ENCODE peak calls at places on chromosome 14, in seven cellular contexts. One of them, this sample, is unnamed.

GRCh38 chr14:26008290-26008689 is 589.5 kb downstream of the NOVA1 start:
- DNase-seq in AG09309: no peak
- DNase-seq in Daoy: no peak
- DNase-seq in activated CD4-positive, CD25-positive, alpha-beta regulatory T cell treated with anti-CD3 and anti-CD28 coated beads, Interleukin-2, amount 50 U/mL, for 16 hours: no peak
- DNase-seq in HTR-8/SVneo: no peak
- DNase-seq in stimulated activated CD8-positive, alpha-beta memory T cell treated with anti-CD3 and anti-CD28 coated beads, Interleukin-4, amount 100 ng/mL, for 24 hours: no peak
- DNase-seq in naive thymus-derived CD8-positive, alpha-beta T cell: no peak
- DNase-seq in this sample: no peak

GRCh38 chr14:36723551-36723950 is 61.9 kb downstream of the PAX9 start:
- DNase-seq in AG09309: no peak
- DNase-seq in Daoy: no peak
- DNase-seq in activated CD4-positive, CD25-positive, alpha-beta regulatory T cell treated with anti-CD3 and anti-CD28 coated beads, Interleukin-2, amount 50 U/mL, for 16 hours: no peak
- DNase-seq in HTR-8/SVneo: no peak
- DNase-seq in stimulated activated CD8-positive, alpha-beta memory T cell treated with anti-CD3 and anti-CD28 coated beads, Interleukin-4, amount 100 ng/mL, for 24 hours: no peak
- DNase-seq in naive thymus-derived CD8-positive, alpha-beta T cell: no peak
- DNase-seq in this sample: no peak

GRCh38 chr14:57574617-57575288 is 81.1 kb upstream of the CCDC198 start:
- DNase-seq in AG09309: no peak
- DNase-seq in Daoy: no peak
- DNase-seq in activated CD4-positive, CD25-positive, alpha-beta regulatory T cell treated with anti-CD3 and anti-CD28 coated beads, Interleukin-2, amount 50 U/mL, for 16 hours: no peak
- DNase-seq in HTR-8/SVneo: no peak
- DNase-seq in stimulated activated CD8-positive, alpha-beta memory T cell treated with anti-CD3 and anti-CD28 coated beads, Interleukin-4, amount 100 ng/mL, for 24 hours: no peak
- DNase-seq in naive thymus-derived CD8-positive, alpha-beta T cell: no peak
- DNase-seq in this sample: no peak

GRCh38 chr14:52692248-52692962 is 3.0 kb downstream of the ERO1A start:
- DNase-seq in AG09309: peak; percentile 20
- DNase-seq in Daoy: no peak
- DNase-seq in activated CD4-positive, CD25-positive, alpha-beta regulatory T cell treated with anti-CD3 and anti-CD28 coated beads, Interleukin-2, amount 50 U/mL, for 16 hours: no peak
- DNase-seq in HTR-8/SVneo: no peak
- DNase-seq in stimulated activated CD8-positive, alpha-beta memory T cell treated with anti-CD3 and anti-CD28 coated beads, Interleukin-4, amount 100 ng/mL, for 24 hours: no peak
- DNase-seq in naive thymus-derived CD8-positive, alpha-beta T cell: no peak
- DNase-seq in this sample: no peak

GRCh38 chr14:100305446-100306255 is 593 bp downstream of the SLC25A29 start:
- DNase-seq in AG09309: no peak
- DNase-seq in Daoy: peak; percentile 72
- DNase-seq in activated CD4-positive, CD25-positive, alpha-beta regulatory T cell treated with anti-CD3 and anti-CD28 coated beads, Interleukin-2, amount 50 U/mL, for 16 hours: peak; percentile 12
- DNase-seq in HTR-8/SVneo: peak; percentile 17
- DNase-seq in stimulated activated CD8-positive, alpha-beta memory T cell treated with anti-CD3 and anti-CD28 coated beads, Interleukin-4, amount 100 ng/mL, for 24 hours: peak; percentile 48
- DNase-seq in naive thymus-derived CD8-positive, alpha-beta T cell: peak; percentile 46
- DNase-seq in this sample: peak; percentile 28

GRCh38 chr14:50839048-50839447 is 8.1 kb upstream of the NIN start:
- DNase-seq in AG09309: no peak
- DNase-seq in Daoy: peak; percentile 78
- DNase-seq in activated CD4-positive, CD25-positive, alpha-beta regulatory T cell treated with anti-CD3 and anti-CD28 coated beads, Interleukin-2, amount 50 U/mL, for 16 hours: no peak
- DNase-seq in HTR-8/SVneo: no peak
- DNase-seq in stimulated activated CD8-positive, alpha-beta memory T cell treated with anti-CD3 and anti-CD28 coated beads, Interleukin-4, amount 100 ng/mL, for 24 hours: no peak
- DNase-seq in naive thymus-derived CD8-positive, alpha-beta T cell: no peak
- DNase-seq in this sample: no peak

GRCh38 chr14:94480809-94481208 is 4.8 kb upstream of the SERPINA9 start:
- DNase-seq in AG09309: no peak
- DNase-seq in Daoy: peak; percentile 56
- DNase-seq in activated CD4-positive, CD25-positive, alpha-beta regulatory T cell treated with anti-CD3 and anti-CD28 coated beads, Interleukin-2, amount 50 U/mL, for 16 hours: no peak
- DNase-seq in HTR-8/SVneo: no peak
- DNase-seq in stimulated activated CD8-positive, alpha-beta memory T cell treated with anti-CD3 and anti-CD28 coated beads, Interleukin-4, amount 100 ng/mL, for 24 hours: no peak
- DNase-seq in naive thymus-derived CD8-positive, alpha-beta T cell: no peak
- DNase-seq in this sample: no peak

GRCh38 chr14:104254735-104255400 is 116.5 kb downstream of the KIF26A start:
- DNase-seq in AG09309: no peak
- DNase-seq in Daoy: no peak
- DNase-seq in activated CD4-positive, CD25-positive, alpha-beta regulatory T cell treated with anti-CD3 and anti-CD28 coated beads, Interleukin-2, amount 50 U/mL, for 16 hours: no peak
- DNase-seq in HTR-8/SVneo: no peak
- DNase-seq in stimulated activated CD8-positive, alpha-beta memory T cell treated with anti-CD3 and anti-CD28 coated beads, Interleukin-4, amount 100 ng/mL, for 24 hours: no peak
- DNase-seq in naive thymus-derived CD8-positive, alpha-beta T cell: no peak
- DNase-seq in this sample: no peak

GRCh38 chr14:56173360-56173922 is 55.2 kb downstream of the PELI2 start:
- DNase-seq in AG09309: no peak
- DNase-seq in Daoy: no peak
- DNase-seq in activated CD4-positive, CD25-positive, alpha-beta regulatory T cell treated with anti-CD3 and anti-CD28 coated beads, Interleukin-2, amount 50 U/mL, for 16 hours: no peak
- DNase-seq in HTR-8/SVneo: no peak
- DNase-seq in stimulated activated CD8-positive, alpha-beta memory T cell treated with anti-CD3 and anti-CD28 coated beads, Interleukin-4, amount 100 ng/mL, for 24 hours: no peak
- DNase-seq in naive thymus-derived CD8-positive, alpha-beta T cell: no peak
- DNase-seq in this sample: no peak

GRCh38 chr14:36525746-36526099 is 5.7 kb upstream of the NKX2-1 start:
- DNase-seq in AG09309: no peak
- DNase-seq in Daoy: no peak
- DNase-seq in activated CD4-positive, CD25-positive, alpha-beta regulatory T cell treated with anti-CD3 and anti-CD28 coated beads, Interleukin-2, amount 50 U/mL, for 16 hours: no peak
- DNase-seq in HTR-8/SVneo: no peak
- DNase-seq in stimulated activated CD8-positive, alpha-beta memory T cell treated with anti-CD3 and anti-CD28 coated beads, Interleukin-4, amount 100 ng/mL, for 24 hours: no peak
- DNase-seq in naive thymus-derived CD8-positive, alpha-beta T cell: no peak
- DNase-seq in this sample: no peak

GRCh38 chr14:35949933-35950332 is 123.8 kb downstream of the BRMS1L start:
- DNase-seq in AG09309: no peak
- DNase-seq in Daoy: no peak
- DNase-seq in activated CD4-positive, CD25-positive, alpha-beta regulatory T cell treated with anti-CD3 and anti-CD28 coated beads, Interleukin-2, amount 50 U/mL, for 16 hours: no peak
- DNase-seq in HTR-8/SVneo: no peak
- DNase-seq in stimulated activated CD8-positive, alpha-beta memory T cell treated with anti-CD3 and anti-CD28 coated beads, Interleukin-4, amount 100 ng/mL, for 24 hours: no peak
- DNase-seq in naive thymus-derived CD8-positive, alpha-beta T cell: no peak
- DNase-seq in this sample: no peak

GRCh38 chr14:33435911-33436310 is 497.2 kb downstream of the NPAS3 start:
- DNase-seq in AG09309: peak; percentile 50
- DNase-seq in Daoy: peak; percentile 84
- DNase-seq in activated CD4-positive, CD25-positive, alpha-beta regulatory T cell treated with anti-CD3 and anti-CD28 coated beads, Interleukin-2, amount 50 U/mL, for 16 hours: no peak
- DNase-seq in HTR-8/SVneo: no peak
- DNase-seq in stimulated activated CD8-positive, alpha-beta memory T cell treated with anti-CD3 and anti-CD28 coated beads, Interleukin-4, amount 100 ng/mL, for 24 hours: no peak
- DNase-seq in naive thymus-derived CD8-positive, alpha-beta T cell: no peak
- DNase-seq in this sample: no peak

GRCh38 chr14:83548061-83548839 is 1981.7 kb upstream of the FLRT2 start:
- DNase-seq in AG09309: no peak
- DNase-seq in Daoy: no peak
- DNase-seq in activated CD4-positive, CD25-positive, alpha-beta regulatory T cell treated with anti-CD3 and anti-CD28 coated beads, Interleukin-2, amount 50 U/mL, for 16 hours: no peak
- DNase-seq in HTR-8/SVneo: peak; percentile 58
- DNase-seq in stimulated activated CD8-positive, alpha-beta memory T cell treated with anti-CD3 and anti-CD28 coated beads, Interleukin-4, amount 100 ng/mL, for 24 hours: no peak
- DNase-seq in naive thymus-derived CD8-positive, alpha-beta T cell: no peak
- DNase-seq in this sample: no peak

GRCh38 chr14:104437703-104438102 is 141.9 kb upstream of the C14orf180 start:
- DNase-seq in AG09309: no peak
- DNase-seq in Daoy: no peak
- DNase-seq in activated CD4-positive, CD25-positive, alpha-beta regulatory T cell treated with anti-CD3 and anti-CD28 coated beads, Interleukin-2, amount 50 U/mL, for 16 hours: no peak
- DNase-seq in HTR-8/SVneo: no peak
- DNase-seq in stimulated activated CD8-positive, alpha-beta memory T cell treated with anti-CD3 and anti-CD28 coated beads, Interleukin-4, amount 100 ng/mL, for 24 hours: no peak
- DNase-seq in naive thymus-derived CD8-positive, alpha-beta T cell: no peak
- DNase-seq in this sample: no peak

GRCh38 chr14:22545842-22546721 is 42.9 kb downstream of the DAD1 start:
- DNase-seq in AG09309: no peak
- DNase-seq in Daoy: peak; percentile 88
- DNase-seq in activated CD4-positive, CD25-positive, alpha-beta regulatory T cell treated with anti-CD3 and anti-CD28 coated beads, Interleukin-2, amount 50 U/mL, for 16 hours: no peak
- DNase-seq in HTR-8/SVneo: no peak
- DNase-seq in stimulated activated CD8-positive, alpha-beta memory T cell treated with anti-CD3 and anti-CD28 coated beads, Interleukin-4, amount 100 ng/mL, for 24 hours: no peak
- DNase-seq in naive thymus-derived CD8-positive, alpha-beta T cell: peak; percentile 52
- DNase-seq in this sample: no peak

GRCh38 chr14:71749613-71750238 is 182.5 kb upstream of the RGS6 start:
- DNase-seq in AG09309: no peak
- DNase-seq in Daoy: peak; percentile 43
- DNase-seq in activated CD4-positive, CD25-positive, alpha-beta regulatory T cell treated with anti-CD3 and anti-CD28 coated beads, Interleukin-2, amount 50 U/mL, for 16 hours: no peak
- DNase-seq in HTR-8/SVneo: no peak
- DNase-seq in stimulated activated CD8-positive, alpha-beta memory T cell treated with anti-CD3 and anti-CD28 coated beads, Interleukin-4, amount 100 ng/mL, for 24 hours: no peak
- DNase-seq in naive thymus-derived CD8-positive, alpha-beta T cell: no peak
- DNase-seq in this sample: no peak

GRCh38 chr14:24463806-24464785 is 21.5 kb upstream of the SDR39U1 start:
- DNase-seq in AG09309: no peak
- DNase-seq in Daoy: no peak
- DNase-seq in activated CD4-positive, CD25-positive, alpha-beta regulatory T cell treated with anti-CD3 and anti-CD28 coated beads, Interleukin-2, amount 50 U/mL, for 16 hours: no peak
- DNase-seq in HTR-8/SVneo: no peak
- DNase-seq in stimulated activated CD8-positive, alpha-beta memory T cell treated with anti-CD3 and anti-CD28 coated beads, Interleukin-4, amount 100 ng/mL, for 24 hours: no peak
- DNase-seq in naive thymus-derived CD8-positive, alpha-beta T cell: no peak
- DNase-seq in this sample: no peak

GRCh38 chr14:32761381-32761968 is 177.2 kb upstream of the NPAS3 start:
- DNase-seq in AG09309: no peak
- DNase-seq in Daoy: peak; percentile 47
- DNase-seq in activated CD4-positive, CD25-positive, alpha-beta regulatory T cell treated with anti-CD3 and anti-CD28 coated beads, Interleukin-2, amount 50 U/mL, for 16 hours: no peak
- DNase-seq in HTR-8/SVneo: no peak
- DNase-seq in stimulated activated CD8-positive, alpha-beta memory T cell treated with anti-CD3 and anti-CD28 coated beads, Interleukin-4, amount 100 ng/mL, for 24 hours: no peak
- DNase-seq in naive thymus-derived CD8-positive, alpha-beta T cell: no peak
- DNase-seq in this sample: no peak

GRCh38 chr14:54730156-54730961 is 163.4 kb downstream of the SAMD4A start:
- DNase-seq in AG09309: peak; percentile 48
- DNase-seq in Daoy: no peak
- DNase-seq in activated CD4-positive, CD25-positive, alpha-beta regulatory T cell treated with anti-CD3 and anti-CD28 coated beads, Interleukin-2, amount 50 U/mL, for 16 hours: no peak
- DNase-seq in HTR-8/SVneo: no peak
- DNase-seq in stimulated activated CD8-positive, alpha-beta memory T cell treated with anti-CD3 and anti-CD28 coated beads, Interleukin-4, amount 100 ng/mL, for 24 hours: no peak
- DNase-seq in naive thymus-derived CD8-positive, alpha-beta T cell: no peak
- DNase-seq in this sample: no peak

GRCh38 chr14:94407906-94408305 is 19.5 kb upstream of the SERPINA1 start:
- DNase-seq in AG09309: no peak
- DNase-seq in Daoy: no peak
- DNase-seq in activated CD4-positive, CD25-positive, alpha-beta regulatory T cell treated with anti-CD3 and anti-CD28 coated beads, Interleukin-2, amount 50 U/mL, for 16 hours: no peak
- DNase-seq in HTR-8/SVneo: no peak
- DNase-seq in stimulated activated CD8-positive, alpha-beta memory T cell treated with anti-CD3 and anti-CD28 coated beads, Interleukin-4, amount 100 ng/mL, for 24 hours: no peak
- DNase-seq in naive thymus-derived CD8-positive, alpha-beta T cell: no peak
- DNase-seq in this sample: no peak

GRCh38 chr14:69204753-69205152 is 13.5 kb downstream of the EXD2 start:
- DNase-seq in AG09309: no peak
- DNase-seq in Daoy: no peak
- DNase-seq in activated CD4-positive, CD25-positive, alpha-beta regulatory T cell treated with anti-CD3 and anti-CD28 coated beads, Interleukin-2, amount 50 U/mL, for 16 hours: no peak
- DNase-seq in HTR-8/SVneo: no peak
- DNase-seq in stimulated activated CD8-positive, alpha-beta memory T cell treated with anti-CD3 and anti-CD28 coated beads, Interleukin-4, amount 100 ng/mL, for 24 hours: no peak
- DNase-seq in naive thymus-derived CD8-positive, alpha-beta T cell: no peak
- DNase-seq in this sample: no peak

GRCh38 chr14:55052259-55052930 is 948 bp downstream of the MAPK1IP1L start:
- DNase-seq in AG09309: no peak
- DNase-seq in Daoy: no peak
- DNase-seq in activated CD4-positive, CD25-positive, alpha-beta regulatory T cell treated with anti-CD3 and anti-CD28 coated beads, Interleukin-2, amount 50 U/mL, for 16 hours: no peak
- DNase-seq in HTR-8/SVneo: no peak
- DNase-seq in stimulated activated CD8-positive, alpha-beta memory T cell treated with anti-CD3 and anti-CD28 coated beads, Interleukin-4, amount 100 ng/mL, for 24 hours: no peak
- DNase-seq in naive thymus-derived CD8-positive, alpha-beta T cell: no peak
- DNase-seq in this sample: no peak

GRCh38 chr14:66045572-66046021 is 440.6 kb upstream of the CCDC196 start:
- DNase-seq in AG09309: peak; percentile 13
- DNase-seq in Daoy: peak; percentile 71
- DNase-seq in activated CD4-positive, CD25-positive, alpha-beta regulatory T cell treated with anti-CD3 and anti-CD28 coated beads, Interleukin-2, amount 50 U/mL, for 16 hours: no peak
- DNase-seq in HTR-8/SVneo: no peak
- DNase-seq in stimulated activated CD8-positive, alpha-beta memory T cell treated with anti-CD3 and anti-CD28 coated beads, Interleukin-4, amount 100 ng/mL, for 24 hours: no peak
- DNase-seq in naive thymus-derived CD8-positive, alpha-beta T cell: no peak
- DNase-seq in this sample: no peak

GRCh38 chr14:28751467-28752058 is 15.0 kb upstream of the FOXG1 start:
- DNase-seq in AG09309: peak; percentile 11
- DNase-seq in Daoy: peak; percentile 77
- DNase-seq in activated CD4-positive, CD25-positive, alpha-beta regulatory T cell treated with anti-CD3 and anti-CD28 coated beads, Interleukin-2, amount 50 U/mL, for 16 hours: no peak
- DNase-seq in HTR-8/SVneo: peak; percentile 73
- DNase-seq in stimulated activated CD8-positive, alpha-beta memory T cell treated with anti-CD3 and anti-CD28 coated beads, Interleukin-4, amount 100 ng/mL, for 24 hours: no peak
- DNase-seq in naive thymus-derived CD8-positive, alpha-beta T cell: no peak
- DNase-seq in this sample: no peak

GRCh38 chr14:104265918-104266642 is 127.7 kb downstream of the KIF26A start:
- DNase-seq in AG09309: no peak
- DNase-seq in Daoy: no peak
- DNase-seq in activated CD4-positive, CD25-positive, alpha-beta regulatory T cell treated with anti-CD3 and anti-CD28 coated beads, Interleukin-2, amount 50 U/mL, for 16 hours: no peak
- DNase-seq in HTR-8/SVneo: no peak
- DNase-seq in stimulated activated CD8-positive, alpha-beta memory T cell treated with anti-CD3 and anti-CD28 coated beads, Interleukin-4, amount 100 ng/mL, for 24 hours: no peak
- DNase-seq in naive thymus-derived CD8-positive, alpha-beta T cell: no peak
- DNase-seq in this sample: no peak

GRCh38 chr14:54722791-54723432 is 156.0 kb downstream of the SAMD4A start:
- DNase-seq in AG09309: no peak
- DNase-seq in Daoy: peak; percentile 44
- DNase-seq in activated CD4-positive, CD25-positive, alpha-beta regulatory T cell treated with anti-CD3 and anti-CD28 coated beads, Interleukin-2, amount 50 U/mL, for 16 hours: no peak
- DNase-seq in HTR-8/SVneo: peak; percentile 63
- DNase-seq in stimulated activated CD8-positive, alpha-beta memory T cell treated with anti-CD3 and anti-CD28 coated beads, Interleukin-4, amount 100 ng/mL, for 24 hours: no peak
- DNase-seq in naive thymus-derived CD8-positive, alpha-beta T cell: no peak
- DNase-seq in this sample: no peak

GRCh38 chr14:105091335-105092123 is 26.3 kb upstream of the GPR132 start:
- DNase-seq in AG09309: no peak
- DNase-seq in Daoy: peak; percentile 92
- DNase-seq in activated CD4-positive, CD25-positive, alpha-beta regulatory T cell treated with anti-CD3 and anti-CD28 coated beads, Interleukin-2, amount 50 U/mL, for 16 hours: no peak
- DNase-seq in HTR-8/SVneo: peak; percentile 75
- DNase-seq in stimulated activated CD8-positive, alpha-beta memory T cell treated with anti-CD3 and anti-CD28 coated beads, Interleukin-4, amount 100 ng/mL, for 24 hours: no peak
- DNase-seq in naive thymus-derived CD8-positive, alpha-beta T cell: no peak
- DNase-seq in this sample: no peak

GRCh38 chr14:28057286-28058011 is 709.1 kb upstream of the FOXG1 start:
- DNase-seq in AG09309: no peak
- DNase-seq in Daoy: peak; percentile 19
- DNase-seq in activated CD4-positive, CD25-positive, alpha-beta regulatory T cell treated with anti-CD3 and anti-CD28 coated beads, Interleukin-2, amount 50 U/mL, for 16 hours: no peak
- DNase-seq in HTR-8/SVneo: no peak
- DNase-seq in stimulated activated CD8-positive, alpha-beta memory T cell treated with anti-CD3 and anti-CD28 coated beads, Interleukin-4, amount 100 ng/mL, for 24 hours: no peak
- DNase-seq in naive thymus-derived CD8-positive, alpha-beta T cell: no peak
- DNase-seq in this sample: no peak

GRCh38 chr14:105074601-105075053 is 9.4 kb upstream of the GPR132 start:
- DNase-seq in AG09309: no peak
- DNase-seq in Daoy: no peak
- DNase-seq in activated CD4-positive, CD25-positive, alpha-beta regulatory T cell treated with anti-CD3 and anti-CD28 coated beads, Interleukin-2, amount 50 U/mL, for 16 hours: no peak
- DNase-seq in HTR-8/SVneo: no peak
- DNase-seq in stimulated activated CD8-positive, alpha-beta memory T cell treated with anti-CD3 and anti-CD28 coated beads, Interleukin-4, amount 100 ng/mL, for 24 hours: no peak
- DNase-seq in naive thymus-derived CD8-positive, alpha-beta T cell: no peak
- DNase-seq in this sample: no peak

GRCh38 chr14:36582011-36582873 is at the start of gene NKX2-8:
- DNase-seq in AG09309: no peak
- DNase-seq in Daoy: peak; percentile 76
- DNase-seq in activated CD4-positive, CD25-positive, alpha-beta regulatory T cell treated with anti-CD3 and anti-CD28 coated beads, Interleukin-2, amount 50 U/mL, for 16 hours: no peak
- DNase-seq in HTR-8/SVneo: peak; percentile 17
- DNase-seq in stimulated activated CD8-positive, alpha-beta memory T cell treated with anti-CD3 and anti-CD28 coated beads, Interleukin-4, amount 100 ng/mL, for 24 hours: no peak
- DNase-seq in naive thymus-derived CD8-positive, alpha-beta T cell: no peak
- DNase-seq in this sample: no peak

GRCh38 chr14:104317975-104318557 is 179.7 kb downstream of the KIF26A start:
- DNase-seq in AG09309: no peak
- DNase-seq in Daoy: no peak
- DNase-seq in activated CD4-positive, CD25-positive, alpha-beta regulatory T cell treated with anti-CD3 and anti-CD28 coated beads, Interleukin-2, amount 50 U/mL, for 16 hours: no peak
- DNase-seq in HTR-8/SVneo: no peak
- DNase-seq in stimulated activated CD8-positive, alpha-beta memory T cell treated with anti-CD3 and anti-CD28 coated beads, Interleukin-4, amount 100 ng/mL, for 24 hours: no peak
- DNase-seq in naive thymus-derived CD8-positive, alpha-beta T cell: no peak
- DNase-seq in this sample: no peak